ENCODE peak calls at places on chromosomes 2 and 18, in four cellular contexts. Y is A549, M is HCT116, N is GM23338. O is an unnamed sample.

GRCh38 chr2:209771474-209772292 is at the start of gene UNC80:
- DNase-seq in N (peak), Y (peak), M (no peak), O (peak)

GRCh38 chr2:241571821-241572620 is 13.5 kb downstream of the BOK start:
- DNase-seq in M (no peak), N (no peak), Y (no peak), O (no peak)

GRCh38 chr2:29921560-29921915 is at the start of gene ALK:
- DNase-seq in N (peak), M (no peak), Y (peak), O (peak)

GRCh38 chr2:47068966-47069627 is 86.0 kb downstream of the STPG4 start:
- DNase-seq in N (no peak), Y (no peak), M (no peak), O (no peak)

GRCh38 chr2:11145350-11145749 is 9.9 kb upstream of the SLC66A3 start:
- DNase-seq in M (no peak), N (no peak), Y (no peak), O (peak)

GRCh38 chr2:26630669-26631360 is 10.4 kb downstream of the CIB4 start:
- DNase-seq in Y (peak), M (peak), N (peak), O (no peak)

GRCh38 chr2:141439524-141439923 is 691.3 kb downstream of the LRP1B start:
- DNase-seq in Y (no peak), M (no peak), N (no peak), O (no peak)

GRCh38 chr2:45013229-45014015 is 4.2 kb upstream of the SIX2 start:
- DNase-seq in M (no peak), N (peak), Y (no peak), O (no peak)

GRCh38 chr2:144455979-144456378 is 63.9 kb downstream of the ZEB2 start:
- DNase-seq in N (no peak), Y (no peak), M (no peak), O (no peak)

GRCh38 chr18:72261562-72261961 is 282.6 kb downstream of the CBLN2 start:
- DNase-seq in N (no peak), M (no peak), Y (peak), O (no peak)

GRCh38 chr2:48209214-48209885 is 303.1 kb upstream of the FBXO11 start:
- DNase-seq in M (no peak), N (no peak), Y (no peak), O (no peak)

GRCh38 chr18:79400091-79400590 is 4.4 kb downstream of the NFATC1 start:
- DNase-seq in Y (no peak), M (no peak), N (no peak), O (no peak)

GRCh38 chr2:85708641-85709040 is 14.5 kb downstream of the GNLY start:
- DNase-seq in Y (no peak), N (no peak), M (no peak), O (no peak)

DNA sequence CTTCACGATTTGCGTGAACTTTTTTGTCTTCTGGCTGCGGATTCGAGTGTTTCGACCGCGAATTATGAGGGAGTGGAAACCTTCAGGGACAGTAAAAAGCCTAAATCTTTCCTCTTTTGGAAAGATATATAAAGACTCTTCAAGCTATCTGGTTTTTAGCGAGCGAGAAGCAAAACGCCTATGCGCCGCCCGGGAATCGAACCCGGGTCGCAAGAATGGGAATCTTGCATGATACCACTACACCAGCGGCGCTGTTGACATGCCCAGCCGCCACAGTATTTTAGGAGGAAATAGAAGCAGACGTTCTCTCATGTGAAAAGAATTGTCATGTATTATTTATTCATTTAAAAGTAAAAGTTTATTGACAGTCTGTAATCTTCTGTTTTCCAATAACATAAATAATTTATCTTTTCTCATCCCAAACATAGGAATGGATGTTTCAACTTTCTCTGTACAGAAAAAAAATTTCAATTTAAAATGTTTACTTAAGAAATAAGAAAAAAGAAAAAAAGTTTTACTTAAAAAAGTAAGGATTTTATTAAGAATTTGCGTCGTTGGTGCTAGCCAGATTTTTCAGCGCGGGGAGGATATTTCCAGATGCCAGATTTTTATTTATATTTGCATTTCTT is 496 bp upstream of the TIA1 start:
- DNase-seq in N (peak), M (no peak), Y (peak), O (peak)
- TF ChIP-seq REST in N (no peak), M (no peak), Y (no peak), O (no peak)

DNA sequence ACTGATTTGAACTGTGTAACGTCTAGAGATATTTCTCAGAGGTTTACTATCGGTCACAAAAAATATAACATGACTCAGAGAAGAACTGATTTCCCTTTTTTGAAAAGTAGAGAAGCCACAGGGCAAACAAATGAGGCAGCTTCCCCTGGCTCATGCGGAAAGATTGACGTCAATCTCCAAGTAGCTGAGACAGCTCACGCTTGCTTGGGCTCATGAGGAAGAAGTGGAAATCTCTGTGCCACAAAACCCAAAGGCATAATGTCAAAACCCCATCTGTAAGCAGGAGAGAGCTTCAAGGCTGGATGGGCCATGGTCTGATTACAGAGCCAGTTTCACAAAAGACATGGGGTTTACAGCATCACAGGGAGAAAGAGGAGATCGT is 188.1 kb downstream of the ARL4C start:
- DNase-seq in N (no peak), Y (peak), M (no peak), O (peak)
- H3K4me3 ChIP-seq in N (no peak), Y (no peak), M (no peak), O (no peak)

GRCh38 chr2:73291093-73291460 is 2.3 kb downstream of the EGR4 start:
- DNase-seq in N (peak), M (no peak), Y (peak), O (peak)
- TF ChIP-seq REST in N (peak), M (peak), Y (peak), O (peak)

GRCh38 chr2:18924905-18925691 is 335.7 kb upstream of the NT5C1B start:
- DNase-seq in M (no peak), Y (no peak), N (no peak), O (no peak)
- H3K4me3 ChIP-seq in M (no peak), Y (no peak), N (no peak), O (no peak)

DNA sequence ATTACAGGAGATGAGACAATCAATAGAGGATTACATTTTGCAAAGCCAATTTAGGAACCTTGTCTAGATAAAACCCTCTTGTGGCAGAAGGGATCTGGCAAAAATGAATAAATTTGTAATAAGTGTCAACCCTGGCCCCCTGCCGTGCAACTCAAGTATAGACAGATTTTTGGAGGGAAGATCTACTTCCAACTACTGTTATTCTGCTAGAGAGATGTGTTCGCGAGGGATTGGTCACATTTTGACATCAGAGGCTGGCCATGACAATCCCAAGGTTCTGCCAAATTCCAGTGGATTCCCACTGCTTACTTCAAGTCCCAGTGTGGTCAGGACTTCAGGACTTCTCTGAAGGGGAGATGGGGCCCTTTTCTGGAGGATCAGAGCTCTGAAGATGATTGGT is 192.6 kb downstream of the SH3RF3 start:
- DNase-seq in M (no peak), N (no peak), Y (no peak), O (no peak)
- TF ChIP-seq REST in M (no peak), N (no peak), Y (no peak), O (no peak)

GRCh38 chr18:58324824-58325520 is 280.9 kb downstream of the NEDD4L start:
- DNase-seq in M (no peak), N (no peak), Y (no peak), O (no peak)
- H3K4me3 ChIP-seq in M (no peak), N (no peak), Y (no peak), O (no peak)

DNA sequence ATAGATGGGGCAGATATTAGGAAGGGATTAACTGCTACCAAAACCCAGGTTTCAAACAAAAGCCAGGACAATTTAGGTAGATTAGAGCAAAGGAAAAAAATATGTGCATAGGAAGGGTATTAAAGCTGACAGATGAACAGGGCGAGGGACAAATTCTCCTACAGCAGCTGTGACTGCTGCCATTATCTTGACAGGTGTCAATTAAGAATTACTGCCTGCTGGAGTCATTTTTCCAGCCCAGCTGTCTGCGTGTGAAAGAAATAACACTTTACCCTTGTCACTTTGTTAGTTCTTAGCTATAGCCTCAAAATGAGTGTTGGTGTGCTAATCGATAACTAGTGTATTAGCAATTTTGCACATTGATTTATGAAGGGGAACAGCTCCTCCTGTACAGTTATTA is 7.5 kb downstream of the TSHZ1 start:
- DNase-seq in M (no peak), N (no peak), Y (no peak), O (no peak)
- TF ChIP-seq REST in M (no peak), N (no peak), Y (no peak), O (no peak)